ENCODE peak calls at places on chromosomes 11 and 22, in six cellular contexts. One of them, this sample, is unnamed.

GRCh38 chr11:27423125-27423524 is 49.5 kb downstream of the LGR4 start:
- DNase-seq in stimulated activated CD8-positive, alpha-beta memory T cell treated with anti-CD3 and anti-CD28 coated beads, Interleukin-7, amount 100 ng/mL, for 1 hour: no peak
- DNase-seq in A172: no peak
- DNase-seq in ureter: no peak
- DNase-seq in nephron progenitor cell: peak
- DNase-seq in HT-29: no peak
- DNase-seq in this sample: no peak

GRCh38 chr22:35540600-35541253 is at the start of gene RASD2:
- DNase-seq in HT-29: no peak
- DNase-seq in nephron progenitor cell: peak
- DNase-seq in ureter: no peak
- DNase-seq in A172: peak
- DNase-seq in stimulated activated CD8-positive, alpha-beta memory T cell treated with anti-CD3 and anti-CD28 coated beads, Interleukin-7, amount 100 ng/mL, for 1 hour: no peak
- DNase-seq in this sample: peak

GRCh38 chr11:8593935-8594909 is at the start of gene STK33:
- DNase-seq in ureter: no peak
- DNase-seq in nephron progenitor cell: peak
- DNase-seq in A172: peak
- DNase-seq in HT-29: no peak
- DNase-seq in stimulated activated CD8-positive, alpha-beta memory T cell treated with anti-CD3 and anti-CD28 coated beads, Interleukin-7, amount 100 ng/mL, for 1 hour: no peak
- DNase-seq in this sample: peak

GRCh38 chr11:118383657-118384056 is 17.7 kb upstream of the ATP5MG start:
- DNase-seq in HT-29: no peak
- DNase-seq in stimulated activated CD8-positive, alpha-beta memory T cell treated with anti-CD3 and anti-CD28 coated beads, Interleukin-7, amount 100 ng/mL, for 1 hour: no peak
- DNase-seq in ureter: no peak
- DNase-seq in A172: no peak
- DNase-seq in nephron progenitor cell: no peak
- DNase-seq in this sample: no peak

GRCh38 chr22:19285831-19286230 is 5.7 kb downstream of the CLTCL1 start:
- DNase-seq in ureter: no peak
- DNase-seq in stimulated activated CD8-positive, alpha-beta memory T cell treated with anti-CD3 and anti-CD28 coated beads, Interleukin-7, amount 100 ng/mL, for 1 hour: no peak
- DNase-seq in nephron progenitor cell: no peak
- DNase-seq in A172: no peak
- DNase-seq in HT-29: no peak
- DNase-seq in this sample: no peak

GRCh38 chr11:101034076-101034475 is 95.5 kb downstream of the PGR start:
- DNase-seq in stimulated activated CD8-positive, alpha-beta memory T cell treated with anti-CD3 and anti-CD28 coated beads, Interleukin-7, amount 100 ng/mL, for 1 hour: no peak
- DNase-seq in ureter: peak
- DNase-seq in A172: no peak
- DNase-seq in HT-29: no peak
- DNase-seq in nephron progenitor cell: peak
- DNase-seq in this sample: no peak

GRCh38 chr11:57649826-57650738 is at the start of gene YPEL4:
- DNase-seq in ureter: peak
- DNase-seq in HT-29: peak
- DNase-seq in nephron progenitor cell: no peak
- DNase-seq in A172: peak
- DNase-seq in stimulated activated CD8-positive, alpha-beta memory T cell treated with anti-CD3 and anti-CD28 coated beads, Interleukin-7, amount 100 ng/mL, for 1 hour: peak
- DNase-seq in this sample: peak

GRCh38 chr11:60880635-60881282 is 13.4 kb downstream of the ZP1 start:
- DNase-seq in A172: no peak
- DNase-seq in HT-29: no peak
- DNase-seq in nephron progenitor cell: peak
- DNase-seq in ureter: no peak
- DNase-seq in stimulated activated CD8-positive, alpha-beta memory T cell treated with anti-CD3 and anti-CD28 coated beads, Interleukin-7, amount 100 ng/mL, for 1 hour: no peak
- DNase-seq in this sample: no peak

GRCh38 chr11:78030429-78031325 is 7.6 kb upstream of the KCTD14 start:
- DNase-seq in HT-29: peak
- DNase-seq in A172: no peak
- DNase-seq in nephron progenitor cell: no peak
- DNase-seq in stimulated activated CD8-positive, alpha-beta memory T cell treated with anti-CD3 and anti-CD28 coated beads, Interleukin-7, amount 100 ng/mL, for 1 hour: no peak
- DNase-seq in ureter: peak
- DNase-seq in this sample: no peak

GRCh38 chr11:74826901-74827300 is 78.3 kb downstream of the RNF169 start:
- DNase-seq in HT-29: no peak
- DNase-seq in A172: no peak
- DNase-seq in ureter: no peak
- DNase-seq in stimulated activated CD8-positive, alpha-beta memory T cell treated with anti-CD3 and anti-CD28 coated beads, Interleukin-7, amount 100 ng/mL, for 1 hour: no peak
- DNase-seq in nephron progenitor cell: no peak
- DNase-seq in this sample: no peak

GRCh38 chr11:24386551-24387404 is 110.1 kb upstream of the LUZP2 start:
- DNase-seq in ureter: no peak
- DNase-seq in HT-29: peak
- DNase-seq in stimulated activated CD8-positive, alpha-beta memory T cell treated with anti-CD3 and anti-CD28 coated beads, Interleukin-7, amount 100 ng/mL, for 1 hour: no peak
- DNase-seq in A172: peak
- DNase-seq in nephron progenitor cell: peak
- DNase-seq in this sample: peak

GRCh38 chr11:80855975-80856524 is 1415.2 kb upstream of the TENM4 start:
- DNase-seq in A172: peak
- DNase-seq in nephron progenitor cell: no peak
- DNase-seq in HT-29: peak
- DNase-seq in stimulated activated CD8-positive, alpha-beta memory T cell treated with anti-CD3 and anti-CD28 coated beads, Interleukin-7, amount 100 ng/mL, for 1 hour: no peak
- DNase-seq in ureter: no peak
- DNase-seq in this sample: peak

GRCh38 chr11:119014209-119014924 is 3.8 kb downstream of the RPS25 start:
- DNase-seq in nephron progenitor cell: no peak
- DNase-seq in HT-29: no peak
- DNase-seq in ureter: no peak
- DNase-seq in A172: no peak
- DNase-seq in stimulated activated CD8-positive, alpha-beta memory T cell treated with anti-CD3 and anti-CD28 coated beads, Interleukin-7, amount 100 ng/mL, for 1 hour: no peak
- DNase-seq in this sample: no peak

GRCh38 chr11:69353696-69354544 is 60.0 kb downstream of the MYEOV start:
- DNase-seq in HT-29: no peak
- DNase-seq in nephron progenitor cell: no peak
- DNase-seq in stimulated activated CD8-positive, alpha-beta memory T cell treated with anti-CD3 and anti-CD28 coated beads, Interleukin-7, amount 100 ng/mL, for 1 hour: no peak
- DNase-seq in A172: no peak
- DNase-seq in ureter: no peak
- DNase-seq in this sample: no peak

GRCh38 chr11:77778118-77778517 is 42.4 kb downstream of the RSF1 start:
- DNase-seq in nephron progenitor cell: no peak
- DNase-seq in A172: no peak
- DNase-seq in HT-29: no peak
- DNase-seq in ureter: no peak
- DNase-seq in stimulated activated CD8-positive, alpha-beta memory T cell treated with anti-CD3 and anti-CD28 coated beads, Interleukin-7, amount 100 ng/mL, for 1 hour: no peak
- DNase-seq in this sample: no peak

GRCh38 chr22:32380991-32381390 is 23.3 kb downstream of the RFPL3 start:
- DNase-seq in nephron progenitor cell: no peak
- DNase-seq in ureter: no peak
- DNase-seq in HT-29: no peak
- DNase-seq in A172: peak
- DNase-seq in stimulated activated CD8-positive, alpha-beta memory T cell treated with anti-CD3 and anti-CD28 coated beads, Interleukin-7, amount 100 ng/mL, for 1 hour: no peak
- DNase-seq in this sample: no peak

GRCh38 chr11:115459563-115459962 is 44.7 kb downstream of the CADM1 start:
- DNase-seq in ureter: no peak
- DNase-seq in stimulated activated CD8-positive, alpha-beta memory T cell treated with anti-CD3 and anti-CD28 coated beads, Interleukin-7, amount 100 ng/mL, for 1 hour: no peak
- DNase-seq in A172: no peak
- DNase-seq in HT-29: no peak
- DNase-seq in nephron progenitor cell: no peak
- DNase-seq in this sample: peak

GRCh38 chr11:15232496-15232895 is 117.8 kb downstream of the INSC start:
- DNase-seq in stimulated activated CD8-positive, alpha-beta memory T cell treated with anti-CD3 and anti-CD28 coated beads, Interleukin-7, amount 100 ng/mL, for 1 hour: no peak
- DNase-seq in nephron progenitor cell: no peak
- DNase-seq in HT-29: no peak
- DNase-seq in ureter: no peak
- DNase-seq in A172: no peak
- DNase-seq in this sample: peak

GRCh38 chr22:22709719-22710445 is 65.5 kb downstream of the GGTLC2 start:
- DNase-seq in A172: no peak
- DNase-seq in nephron progenitor cell: peak
- DNase-seq in HT-29: peak
- DNase-seq in ureter: no peak
- DNase-seq in stimulated activated CD8-positive, alpha-beta memory T cell treated with anti-CD3 and anti-CD28 coated beads, Interleukin-7, amount 100 ng/mL, for 1 hour: no peak
- DNase-seq in this sample: no peak

GRCh38 chr11:126585388-126586302 is 230.2 kb downstream of the ST3GAL4 start:
- DNase-seq in stimulated activated CD8-positive, alpha-beta memory T cell treated with anti-CD3 and anti-CD28 coated beads, Interleukin-7, amount 100 ng/mL, for 1 hour: no peak
- DNase-seq in ureter: peak
- DNase-seq in A172: peak
- DNase-seq in HT-29: peak
- DNase-seq in nephron progenitor cell: peak
- DNase-seq in this sample: peak

GRCh38 chr11:75014129-75014528 is 25.4 kb downstream of the NEU3 start:
- DNase-seq in nephron progenitor cell: no peak
- DNase-seq in HT-29: no peak
- DNase-seq in A172: peak
- DNase-seq in stimulated activated CD8-positive, alpha-beta memory T cell treated with anti-CD3 and anti-CD28 coated beads, Interleukin-7, amount 100 ng/mL, for 1 hour: no peak
- DNase-seq in ureter: no peak
- DNase-seq in this sample: peak

GRCh38 chr11:7591992-7592391 is 78.2 kb downstream of the PPFIBP2 start:
- DNase-seq in HT-29: no peak
- DNase-seq in ureter: no peak
- DNase-seq in stimulated activated CD8-positive, alpha-beta memory T cell treated with anti-CD3 and anti-CD28 coated beads, Interleukin-7, amount 100 ng/mL, for 1 hour: no peak
- DNase-seq in nephron progenitor cell: no peak
- DNase-seq in A172: no peak
- DNase-seq in this sample: no peak

GRCh38 chr11:67364783-67365525 is 8.4 kb downstream of the CLCF1 start:
- DNase-seq in ureter: no peak
- DNase-seq in A172: no peak
- DNase-seq in nephron progenitor cell: no peak
- DNase-seq in HT-29: no peak
- DNase-seq in stimulated activated CD8-positive, alpha-beta memory T cell treated with anti-CD3 and anti-CD28 coated beads, Interleukin-7, amount 100 ng/mL, for 1 hour: no peak
- DNase-seq in this sample: no peak

GRCh38 chr22:41308544-41308947 is 7.2 kb downstream of the ZC3H7B start:
- DNase-seq in ureter: no peak
- DNase-seq in HT-29: no peak
- DNase-seq in nephron progenitor cell: no peak
- DNase-seq in A172: no peak
- DNase-seq in stimulated activated CD8-positive, alpha-beta memory T cell treated with anti-CD3 and anti-CD28 coated beads, Interleukin-7, amount 100 ng/mL, for 1 hour: no peak
- DNase-seq in this sample: no peak

GRCh38 chr11:4459470-4459869 is 10.4 kb downstream of the OR52K2 start:
- DNase-seq in ureter: no peak
- DNase-seq in nephron progenitor cell: no peak
- DNase-seq in stimulated activated CD8-positive, alpha-beta memory T cell treated with anti-CD3 and anti-CD28 coated beads, Interleukin-7, amount 100 ng/mL, for 1 hour: no peak
- DNase-seq in A172: no peak
- DNase-seq in HT-29: no peak
- DNase-seq in this sample: no peak

GRCh38 chr22:45923812-45924211 is 53.1 kb downstream of the WNT7B start:
- DNase-seq in ureter: no peak
- DNase-seq in stimulated activated CD8-positive, alpha-beta memory T cell treated with anti-CD3 and anti-CD28 coated beads, Interleukin-7, amount 100 ng/mL, for 1 hour: no peak
- DNase-seq in HT-29: peak
- DNase-seq in nephron progenitor cell: peak
- DNase-seq in A172: no peak
- DNase-seq in this sample: peak

GRCh38 chr11:65551572-65552398 is 6.4 kb downstream of the LTBP3 start:
- DNase-seq in A172: peak
- DNase-seq in stimulated activated CD8-positive, alpha-beta memory T cell treated with anti-CD3 and anti-CD28 coated beads, Interleukin-7, amount 100 ng/mL, for 1 hour: no peak
- DNase-seq in nephron progenitor cell: peak
- DNase-seq in HT-29: peak
- DNase-seq in ureter: no peak
- DNase-seq in this sample: no peak

GRCh38 chr22:42367980-42368378 is 64.2 kb downstream of the NFAM1 start:
- DNase-seq in nephron progenitor cell: no peak
- DNase-seq in ureter: no peak
- DNase-seq in stimulated activated CD8-positive, alpha-beta memory T cell treated with anti-CD3 and anti-CD28 coated beads, Interleukin-7, amount 100 ng/mL, for 1 hour: no peak
- DNase-seq in A172: no peak
- DNase-seq in HT-29: peak
- DNase-seq in this sample: no peak

GRCh38 chr11:21264125-21264524 is 594.7 kb downstream of the NELL1 start:
- DNase-seq in nephron progenitor cell: no peak
- DNase-seq in stimulated activated CD8-positive, alpha-beta memory T cell treated with anti-CD3 and anti-CD28 coated beads, Interleukin-7, amount 100 ng/mL, for 1 hour: no peak
- DNase-seq in A172: no peak
- DNase-seq in ureter: no peak
- DNase-seq in HT-29: no peak
- DNase-seq in this sample: no peak

GRCh38 chr11:563812-564578 is 3.2 kb downstream of the RASSF7 start:
- DNase-seq in ureter: peak
- DNase-seq in nephron progenitor cell: no peak
- DNase-seq in A172: no peak
- DNase-seq in stimulated activated CD8-positive, alpha-beta memory T cell treated with anti-CD3 and anti-CD28 coated beads, Interleukin-7, amount 100 ng/mL, for 1 hour: no peak
- DNase-seq in HT-29: peak
- DNase-seq in this sample: no peak

GRCh38 chr22:29155966-29156365 is 49.7 kb upstream of the EMID1 start:
- DNase-seq in HT-29: no peak
- DNase-seq in ureter: no peak
- DNase-seq in A172: no peak
- DNase-seq in nephron progenitor cell: no peak
- DNase-seq in stimulated activated CD8-positive, alpha-beta memory T cell treated with anti-CD3 and anti-CD28 coated beads, Interleukin-7, amount 100 ng/mL, for 1 hour: no peak
- DNase-seq in this sample: no peak